ENCODE peak calls at places on chromosomes 1 and 21, in ten cellular contexts. W, H, L, E, X, F, Z, Q, S and G are unnamed samples.

GRCh38 chr1:100584761-100585745 is 47.1 kb downstream of the GPR88 start:
- DNase-seq in W (peak), H (no peak), L (peak), E (peak), X (no peak), F (no peak), Z (no peak), Q (no peak), S (no peak), G (no peak)

GRCh38 chr1:199223936-199224335 is 585.1 kb downstream of the PTPRC start:
- DNase-seq in W (no peak), H (no peak), L (peak), E (no peak), X (no peak), F (no peak), Z (no peak), Q (no peak), S (no peak), G (no peak)

GRCh38 chr1:30249446-30250337 is 473.7 kb downstream of the MATN1 start:
- DNase-seq in W (no peak), H (no peak), L (no peak), E (no peak), X (no peak), F (no peak), Z (no peak), Q (no peak), S (no peak), G (no peak)

GRCh38 chr1:241343956-241344355 is 13.0 kb downstream of the RGS7 start:
- DNase-seq in W (peak), H (no peak), L (no peak), E (no peak), X (no peak), F (no peak), Z (no peak), Q (no peak), S (no peak), G (no peak)

GRCh38 chr1:81549588-81550127 is 251.1 kb upstream of the ADGRL2 start:
- DNase-seq in W (peak), H (no peak), L (peak), E (peak), X (peak), F (peak), Z (no peak), Q (no peak), S (no peak), G (no peak)

GRCh38 chr1:1204998-1205768 is 1.2 kb downstream of the TNFRSF18 start:
- DNase-seq in W (no peak), H (no peak), L (no peak), E (no peak), X (no peak), F (no peak), Z (peak), Q (peak), S (no peak), G (no peak)

GRCh38 chr1:212609701-212610574 is 1.4 kb downstream of the ATF3 start:
- DNase-seq in W (peak), H (no peak), L (no peak), E (no peak), X (no peak), F (no peak), Z (no peak), Q (no peak), S (no peak), G (no peak)

GRCh38 chr1:110783292-110783918 is 89.5 kb upstream of the CD53 start:
- DNase-seq in W (peak), H (peak), L (peak), E (peak), X (peak), F (peak), Z (no peak), Q (peak), S (peak), G (peak)

GRCh38 chr1:240611619-240612490 is at the start of gene GREM2:
- DNase-seq in W (peak), H (peak), L (peak), E (peak), X (peak), F (peak), Z (no peak), Q (peak), S (peak), G (peak)

GRCh38 chr1:36081926-36082485 is 1.9 kb upstream of the TEKT2 start:
- DNase-seq in W (no peak), H (no peak), L (no peak), E (no peak), X (no peak), F (no peak), Z (no peak), Q (no peak), S (no peak), G (no peak)

GRCh38 chr1:201267481-201268229 is 15.7 kb upstream of the PKP1 start:
- DNase-seq in W (peak), H (no peak), L (peak), E (peak), X (peak), F (peak), Z (no peak), Q (no peak), S (no peak), G (no peak)

GRCh38 chr1:117162806-117163205 is 41.3 kb upstream of the TRIM45 start:
- DNase-seq in W (peak), H (no peak), L (no peak), E (no peak), X (peak), F (no peak), Z (no peak), Q (no peak), S (no peak), G (no peak)

GRCh38 chr1:149997585-149998262 is 12.8 kb downstream of the OTUD7B start:
- DNase-seq in W (no peak), H (no peak), L (no peak), E (no peak), X (no peak), F (no peak), Z (no peak), Q (no peak), S (no peak), G (no peak)

GRCh38 chr1:208302702-208303101 is 58.5 kb upstream of the PLXNA2 start:
- DNase-seq in W (no peak), H (no peak), L (no peak), E (no peak), X (no peak), F (no peak), Z (no peak), Q (no peak), S (no peak), G (no peak)

GRCh38 chr1:78254517-78254916 is 208.8 kb downstream of the GIPC2 start:
- DNase-seq in W (peak), H (no peak), L (peak), E (no peak), X (no peak), F (no peak), Z (no peak), Q (no peak), S (no peak), G (no peak)

GRCh38 chr1:198623920-198624647 is 14.8 kb upstream of the PTPRC start:
- DNase-seq in W (peak), H (no peak), L (peak), E (peak), X (no peak), F (no peak), Z (no peak), Q (no peak), S (no peak), G (no peak)

DNA sequence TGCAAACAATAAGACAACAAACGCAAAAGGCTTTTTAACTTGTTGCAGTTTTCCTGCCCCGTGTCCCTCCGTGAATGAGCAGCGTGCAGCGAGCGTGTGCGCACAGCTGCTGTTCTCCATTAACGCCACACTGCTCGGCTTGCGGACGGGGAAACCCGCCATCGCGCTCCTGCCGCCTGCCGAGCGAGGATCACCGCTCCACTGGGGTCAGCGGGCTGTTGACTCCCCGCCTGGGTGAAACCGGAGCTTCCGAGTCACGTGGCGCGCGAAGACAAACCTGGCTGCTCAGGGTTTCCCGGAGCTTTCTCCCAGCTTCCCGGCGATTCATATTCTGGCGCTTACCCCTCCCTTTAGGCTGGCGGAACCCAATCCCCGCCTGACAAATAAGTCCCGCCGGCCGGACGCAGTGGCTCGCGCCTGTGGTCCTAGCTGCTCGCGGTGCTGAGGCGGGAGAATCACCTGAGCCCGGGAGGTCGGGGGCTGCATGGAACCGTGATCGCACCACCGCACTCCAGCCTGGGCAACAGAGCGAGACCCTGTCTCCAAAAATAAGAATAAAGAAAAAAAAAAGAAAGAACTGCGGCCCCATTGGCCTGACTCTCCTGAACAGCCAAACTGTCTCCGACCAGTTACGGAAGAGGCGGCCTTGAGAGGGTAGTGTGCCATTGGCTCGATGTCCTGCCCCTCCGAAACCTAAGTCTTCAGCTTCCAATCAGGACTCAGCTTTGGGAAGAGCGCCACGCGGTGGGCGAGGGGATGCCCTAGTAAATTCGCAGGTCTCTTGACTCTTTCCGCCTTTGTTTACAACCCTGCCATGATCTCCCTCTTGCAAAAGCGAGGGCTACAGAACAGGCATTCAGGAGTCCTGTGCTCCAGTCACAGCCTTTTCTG is at the start of gene CREB3L4:
- DNase-seq in W (peak), H (peak), L (peak), E (peak), X (peak), F (peak), Z (peak), Q (peak), S (peak), G (peak)
- TF ChIP-seq CTCF in W (peak), H (no peak), L (peak), E (peak), X (peak), F (peak), Z (no peak), Q (peak), S (peak), G (peak)

GRCh38 chr1:46303872-46304326 is 401 bp downstream of the UQCRH start:
- DNase-seq in W (no peak), H (no peak), L (peak), E (no peak), X (no peak), F (no peak), Z (no peak), Q (no peak), S (no peak), G (no peak)
- TF ChIP-seq CTCF in W (no peak), H (no peak), L (no peak), E (no peak), X (no peak), F (no peak), Z (no peak), Q (no peak), S (no peak), G (no peak)

DNA sequence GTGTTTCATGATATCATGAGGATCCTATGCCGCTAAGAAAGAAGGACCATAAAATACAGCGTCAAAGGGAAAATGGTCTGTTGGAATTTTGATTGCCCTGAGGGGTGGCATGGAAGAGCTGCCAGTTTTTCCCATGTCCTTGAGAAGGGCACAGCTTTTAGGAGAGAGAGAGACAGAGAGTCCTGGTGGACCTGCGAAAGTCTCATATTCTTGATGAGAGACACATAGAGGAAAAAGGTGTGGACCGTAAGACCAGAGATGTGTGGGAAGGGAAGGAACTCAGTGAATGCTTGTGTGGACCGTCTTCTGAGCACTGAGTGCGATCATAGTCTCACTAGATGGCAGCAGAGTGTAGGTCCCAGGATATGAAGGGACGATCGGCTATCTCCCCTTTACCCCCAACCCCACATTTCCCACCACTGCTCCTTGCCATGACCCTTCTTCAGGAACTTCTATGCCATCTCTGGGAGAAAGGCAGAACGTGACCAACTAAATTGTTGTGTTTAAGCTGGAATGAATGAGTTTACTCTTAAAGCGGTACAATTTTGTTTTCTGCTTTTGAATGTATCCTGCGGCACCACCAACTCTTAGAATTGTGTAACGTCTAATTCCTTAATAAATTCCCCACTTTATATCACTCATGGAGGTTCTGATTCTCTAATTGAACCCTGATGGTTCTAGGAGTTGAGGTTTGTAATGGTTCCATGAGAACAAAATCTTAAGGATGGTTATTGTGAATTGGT is 117.7 kb downstream of the CTH start:
- DNase-seq in W (peak), H (peak), L (peak), E (peak), X (peak), F (peak), Z (no peak), Q (peak), S (no peak), G (no peak)
- TF ChIP-seq CTCF in W (peak), H (peak), L (peak), E (peak), X (peak), F (peak), Z (no peak), Q (peak), S (peak), G (peak)

GRCh38 chr21:33825898-33826297 is 89.7 kb downstream of the ATP5PO start:
- DNase-seq in W (no peak), H (no peak), L (peak), E (peak), X (no peak), F (no peak), Z (no peak), Q (no peak), S (no peak), G (no peak)

GRCh38 chr21:33828083-33828482 is 87.5 kb downstream of the ATP5PO start:
- DNase-seq in W (no peak), H (no peak), L (no peak), E (no peak), X (no peak), F (no peak), Z (no peak), Q (no peak), S (no peak), G (no peak)

GRCh38 chr21:33824156-33824941 is 91.3 kb downstream of the ATP5PO start:
- DNase-seq in W (no peak), H (no peak), L (no peak), E (no peak), X (no peak), F (no peak), Z (no peak), Q (no peak), S (no peak), G (no peak)

GRCh38 chr21:33828577-33828976 is 87.0 kb downstream of the ATP5PO start:
- DNase-seq in W (no peak), H (no peak), L (no peak), E (no peak), X (no peak), F (no peak), Z (no peak), Q (no peak), S (no peak), G (no peak)

GRCh38 chr21:33825419-33825818 is 90.2 kb downstream of the ATP5PO start:
- DNase-seq in W (no peak), H (no peak), L (no peak), E (no peak), X (no peak), F (no peak), Z (no peak), Q (no peak), S (no peak), G (no peak)
- TF ChIP-seq CTCF in W (no peak), H (no peak), L (no peak), E (no peak), X (no peak), F (no peak), Z (no peak), Q (no peak), S (no peak), G (no peak)

GRCh38 chr1:163820748-163821147 is 499.0 kb downstream of the NUF2 start:
- DNase-seq in W (peak), H (no peak), L (peak), E (peak), X (no peak), F (no peak), Z (no peak), Q (no peak), S (no peak), G (no peak)
- TF ChIP-seq CTCF in W (peak), H (peak), L (peak), E (peak), X (no peak), F (peak), Z (no peak), Q (no peak), S (no peak), G (no peak)

GRCh38 chr1:223261914-223262313 is 102.1 kb downstream of the SUSD4 start:
- DNase-seq in W (no peak), H (no peak), L (no peak), E (no peak), X (no peak), F (no peak), Z (no peak), Q (no peak), S (no peak), G (no peak)

GRCh38 chr1:223264529-223264928 is 99.4 kb downstream of the SUSD4 start:
- DNase-seq in W (no peak), H (no peak), L (no peak), E (no peak), X (no peak), F (no peak), Z (no peak), Q (no peak), S (no peak), G (no peak)

GRCh38 chr1:223266632-223267172 is 97.3 kb downstream of the SUSD4 start:
- DNase-seq in W (no peak), H (no peak), L (no peak), E (no peak), X (no peak), F (no peak), Z (no peak), Q (no peak), S (no peak), G (no peak)

GRCh38 chr1:223269006-223269405 is 95.0 kb downstream of the SUSD4 start:
- DNase-seq in W (no peak), H (no peak), L (no peak), E (no peak), X (no peak), F (no peak), Z (no peak), Q (no peak), S (no peak), G (no peak)

GRCh38 chr1:223264983-223265663 is 98.9 kb downstream of the SUSD4 start:
- DNase-seq in W (no peak), H (no peak), L (no peak), E (no peak), X (no peak), F (no peak), Z (no peak), Q (no peak), S (no peak), G (no peak)
- TF ChIP-seq CTCF in W (no peak), H (no peak), L (no peak), E (no peak), X (no peak), F (no peak), Z (no peak), Q (no peak), S (no peak), G (no peak)

GRCh38 chr1:37085393-37085792 is 51.1 kb upstream of the GRIK3 start:
- DNase-seq in W (no peak), H (no peak), L (no peak), E (no peak), X (peak), F (peak), Z (no peak), Q (peak), S (no peak), G (no peak)
- TF ChIP-seq CTCF in W (peak), H (no peak), L (no peak), E (no peak), X (peak), F (no peak), Z (no peak), Q (peak), S (no peak), G (peak)

DNA sequence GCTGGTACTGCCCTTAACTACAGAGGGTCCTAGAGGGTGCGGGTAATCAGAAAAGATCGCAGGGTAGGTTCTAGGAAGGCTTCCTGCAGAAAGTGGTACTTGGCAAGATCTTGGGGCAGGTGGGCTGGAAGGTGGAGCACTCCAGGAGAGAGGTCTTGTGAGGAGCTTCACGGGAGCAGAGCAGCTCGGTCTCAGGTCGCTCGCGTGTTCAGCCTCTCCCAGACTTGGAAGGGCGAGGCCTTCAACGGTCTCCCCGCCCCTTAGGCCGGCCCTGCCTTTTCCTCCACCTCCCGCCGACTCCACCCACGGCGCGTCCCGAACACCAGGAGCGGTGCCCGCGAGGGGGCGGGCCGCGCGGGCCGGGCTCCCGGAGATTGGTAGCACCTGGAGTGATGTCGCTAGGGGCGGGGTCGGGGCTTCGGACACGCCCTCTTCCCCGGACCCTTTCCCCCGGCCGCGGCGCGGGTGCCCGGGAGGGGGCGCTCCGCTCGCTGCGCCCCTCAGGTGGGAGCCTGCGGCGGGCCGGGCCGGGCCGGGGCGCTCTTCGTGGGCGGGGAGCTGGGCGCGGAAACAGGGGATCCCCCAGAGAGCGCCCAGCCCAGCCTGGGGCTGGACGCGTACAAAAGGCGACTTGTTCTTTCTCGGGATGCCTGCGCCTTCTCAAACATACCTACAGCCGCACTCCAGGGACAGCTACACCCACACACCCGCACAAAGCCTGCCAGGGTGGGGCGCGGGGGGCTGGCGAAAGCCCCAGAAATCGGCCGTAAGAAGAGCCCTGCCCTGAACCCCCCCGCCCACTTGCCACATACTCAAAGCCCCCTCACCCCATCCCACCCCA is 35.5 kb downstream of the AHDC1 start:
- DNase-seq in W (peak), H (peak), L (peak), E (peak), X (no peak), F (peak), Z (peak), Q (peak), S (peak), G (peak)
- TF ChIP-seq CTCF in W (peak), H (peak), L (no peak), E (no peak), X (no peak), F (peak), Z (no peak), Q (peak), S (peak), G (peak)